ENCODE peak calls at places on chromosomes 5 and 9, in five cellular contexts. One of them, this sample, is unnamed.

GRCh38 chr9:30197954-30198353 is 2186.5 kb upstream of the ACO1 start:
- DNase-seq in foreskin fibroblast: no peak
- DNase-seq in HFF-Myc: no peak
- DNase-seq in A549: peak
- DNase-seq in tibial artery: no peak
- DNase-seq in this sample: no peak

GRCh38 chr5:15796557-15796956 is 296.6 kb downstream of the FBXL7 start:
- DNase-seq in foreskin fibroblast: no peak
- DNase-seq in HFF-Myc: no peak
- DNase-seq in A549: no peak
- DNase-seq in tibial artery: no peak
- DNase-seq in this sample: no peak

GRCh38 chr5:26121343-26121742 is 917.0 kb downstream of the CDH9 start:
- DNase-seq in foreskin fibroblast: no peak
- DNase-seq in HFF-Myc: no peak
- DNase-seq in A549: peak
- DNase-seq in tibial artery: no peak
- DNase-seq in this sample: no peak

GRCh38 chr9:37004424-37004935 is 29.6 kb downstream of the PAX5 start:
- DNase-seq in foreskin fibroblast: no peak
- DNase-seq in HFF-Myc: no peak
- DNase-seq in A549: no peak
- DNase-seq in tibial artery: no peak
- DNase-seq in this sample: no peak

GRCh38 chr5:2582507-2582906 is 169.0 kb downstream of the IRX2 start:
- DNase-seq in foreskin fibroblast: no peak
- DNase-seq in HFF-Myc: no peak
- DNase-seq in A549: no peak
- DNase-seq in tibial artery: no peak
- DNase-seq in this sample: no peak

GRCh38 chr9:126053913-126054312 is 272.7 kb upstream of the MVB12B start:
- DNase-seq in foreskin fibroblast: no peak
- DNase-seq in HFF-Myc: no peak
- DNase-seq in A549: no peak
- DNase-seq in tibial artery: no peak
- DNase-seq in this sample: no peak

GRCh38 chr9:73199886-73200285 is 48.2 kb downstream of the ANXA1 start:
- DNase-seq in foreskin fibroblast: peak
- DNase-seq in HFF-Myc: no peak
- DNase-seq in A549: peak
- DNase-seq in tibial artery: no peak
- DNase-seq in this sample: peak

GRCh38 chr5:76271836-76272235 is 131.2 kb upstream of the IQGAP2 start:
- DNase-seq in foreskin fibroblast: no peak
- DNase-seq in HFF-Myc: no peak
- DNase-seq in A549: no peak
- DNase-seq in tibial artery: no peak
- DNase-seq in this sample: no peak

GRCh38 chr9:5263568-5264218 is 32.5 kb downstream of the INSL4 start:
- DNase-seq in foreskin fibroblast: peak
- DNase-seq in HFF-Myc: no peak
- DNase-seq in A549: peak
- DNase-seq in tibial artery: no peak
- DNase-seq in this sample: peak

GRCh38 chr5:83044941-83045340 is 32.3 kb downstream of the TMEM167A start:
- DNase-seq in foreskin fibroblast: no peak
- DNase-seq in HFF-Myc: no peak
- DNase-seq in A549: no peak
- DNase-seq in tibial artery: no peak
- DNase-seq in this sample: no peak

GRCh38 chr5:115543931-115544370 is 624 bp downstream of the FEM1C start:
- DNase-seq in foreskin fibroblast: no peak
- DNase-seq in HFF-Myc: no peak
- DNase-seq in A549: peak
- DNase-seq in tibial artery: peak
- DNase-seq in this sample: peak

GRCh38 chr5:115543365-115543700 is 1.2 kb downstream of the FEM1C start:
- DNase-seq in foreskin fibroblast: no peak
- DNase-seq in HFF-Myc: no peak
- DNase-seq in A549: no peak
- DNase-seq in tibial artery: no peak
- DNase-seq in this sample: peak

GRCh38 chr5:115542076-115542475 is 2.5 kb downstream of the FEM1C start:
- DNase-seq in foreskin fibroblast: no peak
- DNase-seq in HFF-Myc: no peak
- DNase-seq in A549: no peak
- DNase-seq in tibial artery: no peak
- DNase-seq in this sample: peak

GRCh38 chr5:115542651-115543364 is 1.8 kb downstream of the FEM1C start:
- DNase-seq in foreskin fibroblast: no peak
- DNase-seq in HFF-Myc: no peak
- DNase-seq in A549: no peak
- DNase-seq in tibial artery: no peak
- DNase-seq in this sample: peak

DNA sequence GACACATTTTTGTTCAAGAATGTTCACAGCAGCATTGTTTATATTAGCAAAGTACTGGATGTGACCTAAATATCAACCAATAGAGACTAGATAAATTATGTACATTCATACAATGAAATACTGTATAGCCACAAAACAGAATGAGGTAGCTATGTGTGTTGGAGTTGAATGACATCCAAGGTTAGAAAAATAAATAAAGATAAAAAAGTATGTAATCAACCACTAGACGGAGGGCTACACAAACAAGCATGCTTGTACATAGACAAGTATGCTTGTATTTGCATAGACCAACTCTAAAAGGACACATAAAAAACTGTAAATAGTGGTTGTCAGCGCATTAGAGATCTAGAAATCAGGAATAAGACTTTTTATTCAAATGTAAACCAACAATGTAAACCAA is 3.0 kb downstream of the FEM1C start:
- DNase-seq in foreskin fibroblast: no peak
- DNase-seq in HFF-Myc: no peak
- DNase-seq in A549: no peak
- DNase-seq in tibial artery: no peak
- DNase-seq in this sample: peak
- TF ChIP-seq CTCF in foreskin fibroblast: no peak
- TF ChIP-seq CTCF in HFF-Myc: no peak
- TF ChIP-seq CTCF in A549: no peak
- TF ChIP-seq CTCF in tibial artery: no peak
- TF ChIP-seq CTCF in this sample: no peak

DNA sequence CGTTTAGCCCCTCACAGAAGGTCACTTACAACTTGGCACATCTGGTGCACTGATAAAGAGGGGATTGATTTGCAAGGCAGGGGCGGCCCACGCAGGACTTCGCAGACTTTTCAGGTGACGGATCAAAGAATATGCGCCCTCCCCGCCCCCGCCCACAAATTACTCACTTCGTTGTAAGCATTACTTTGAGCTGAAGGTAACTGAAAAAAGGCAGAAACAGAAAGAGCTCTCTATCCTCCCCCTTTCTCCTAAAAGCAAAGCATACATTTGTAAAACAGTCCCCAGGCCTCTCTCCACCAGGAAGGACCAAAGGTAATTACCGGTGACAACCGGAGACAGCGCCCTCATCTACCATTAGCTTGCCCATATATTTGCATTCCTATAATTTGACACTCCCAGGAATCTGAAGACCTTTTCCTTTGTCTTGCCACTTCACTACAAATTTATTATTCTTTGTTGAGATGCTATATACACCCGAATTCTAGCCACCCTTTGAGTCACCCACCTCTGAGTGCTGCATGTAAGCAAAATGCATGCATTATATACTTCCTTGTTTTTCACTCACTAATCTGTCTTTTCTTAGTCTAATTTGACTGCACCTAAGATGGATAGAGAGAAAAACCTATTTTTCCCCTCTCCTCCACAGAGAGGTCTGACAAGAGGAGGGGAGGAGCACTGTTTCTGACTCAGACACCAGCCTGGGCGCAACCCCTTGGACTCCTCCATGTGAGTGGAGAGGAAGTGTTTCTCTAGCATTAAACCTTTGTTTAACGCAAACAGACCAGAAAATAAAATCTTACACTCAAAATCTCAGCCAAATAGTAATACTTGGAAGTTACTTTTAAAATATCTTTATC is 74.7 kb upstream of the SPIN1 start:
- DNase-seq in foreskin fibroblast: no peak
- DNase-seq in HFF-Myc: no peak
- DNase-seq in A549: no peak
- DNase-seq in tibial artery: no peak
- DNase-seq in this sample: no peak
- H3K4me3 ChIP-seq in foreskin fibroblast: no peak
- H3K4me3 ChIP-seq in HFF-Myc: no peak
- H3K4me3 ChIP-seq in A549: no peak
- H3K4me3 ChIP-seq in tibial artery: no peak
- H3K4me3 ChIP-seq in this sample: no peak

GRCh38 chr5:108730617-108731340 is 16.9 kb upstream of the FER start:
- DNase-seq in foreskin fibroblast: peak
- DNase-seq in HFF-Myc: no peak
- DNase-seq in A549: no peak
- DNase-seq in tibial artery: peak
- DNase-seq in this sample: no peak
- TF ChIP-seq CTCF in foreskin fibroblast: no peak
- TF ChIP-seq CTCF in HFF-Myc: no peak
- TF ChIP-seq CTCF in A549: no peak
- TF ChIP-seq CTCF in tibial artery: no peak
- TF ChIP-seq CTCF in this sample: no peak

GRCh38 chr9:23665051-23665450 is 161.0 kb downstream of the ELAVL2 start:
- DNase-seq in foreskin fibroblast: no peak
- DNase-seq in HFF-Myc: no peak
- DNase-seq in A549: no peak
- DNase-seq in tibial artery: no peak
- DNase-seq in this sample: no peak

GRCh38 chr9:23663946-23664345 is 162.1 kb downstream of the ELAVL2 start:
- DNase-seq in foreskin fibroblast: no peak
- DNase-seq in HFF-Myc: no peak
- DNase-seq in A549: no peak
- DNase-seq in tibial artery: no peak
- DNase-seq in this sample: no peak

GRCh38 chr9:23663125-23663524 is 162.9 kb downstream of the ELAVL2 start:
- DNase-seq in foreskin fibroblast: no peak
- DNase-seq in HFF-Myc: no peak
- DNase-seq in A549: no peak
- DNase-seq in tibial artery: no peak
- DNase-seq in this sample: no peak

GRCh38 chr9:23662320-23662719 is 163.7 kb downstream of the ELAVL2 start:
- DNase-seq in foreskin fibroblast: no peak
- DNase-seq in HFF-Myc: no peak
- DNase-seq in A549: no peak
- DNase-seq in tibial artery: no peak
- DNase-seq in this sample: no peak

GRCh38 chr9:23663536-23663935 is 162.5 kb downstream of the ELAVL2 start:
- DNase-seq in foreskin fibroblast: no peak
- DNase-seq in HFF-Myc: no peak
- DNase-seq in A549: no peak
- DNase-seq in tibial artery: no peak
- DNase-seq in this sample: no peak
- H3K4me3 ChIP-seq in foreskin fibroblast: no peak
- H3K4me3 ChIP-seq in HFF-Myc: no peak
- H3K4me3 ChIP-seq in A549: no peak
- H3K4me3 ChIP-seq in tibial artery: no peak
- H3K4me3 ChIP-seq in this sample: no peak

DNA sequence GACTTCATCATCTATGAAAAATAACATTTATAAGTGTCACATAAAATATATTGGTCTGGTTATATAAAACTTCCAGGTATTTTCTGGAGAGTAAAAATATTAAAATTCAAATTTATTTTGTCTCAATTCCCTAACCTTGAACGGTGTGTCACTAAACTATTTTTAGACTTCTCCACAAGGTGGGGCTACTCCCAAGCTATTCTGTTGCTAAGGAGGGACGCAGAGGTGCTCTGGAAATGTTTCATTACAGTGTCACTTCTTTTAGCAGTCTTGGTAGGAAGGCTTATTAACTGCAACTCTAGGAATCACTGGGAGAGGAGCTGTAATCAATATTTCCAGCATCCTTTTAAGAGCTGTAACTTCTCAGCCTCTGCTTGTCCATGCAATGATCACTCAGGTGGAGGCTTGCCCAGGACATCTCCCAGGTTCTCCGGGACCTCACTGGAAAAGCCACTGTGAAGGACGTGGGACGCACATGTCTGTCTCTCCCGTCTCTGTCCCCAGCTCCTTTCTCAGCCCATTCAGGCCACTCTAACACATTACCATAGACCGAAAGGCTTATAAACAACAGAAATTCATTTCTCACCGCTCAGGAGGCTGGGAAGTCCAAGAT is 32.5 kb upstream of the DNAH5 start:
- DNase-seq in foreskin fibroblast: peak
- DNase-seq in HFF-Myc: peak
- DNase-seq in A549: peak
- DNase-seq in tibial artery: no peak
- DNase-seq in this sample: peak
- TF ChIP-seq CTCF in foreskin fibroblast: peak
- TF ChIP-seq CTCF in HFF-Myc: peak
- TF ChIP-seq CTCF in A549: peak
- TF ChIP-seq CTCF in tibial artery: no peak
- TF ChIP-seq CTCF in this sample: peak

GRCh38 chr5:140038373-140038957 is 4.6 kb downstream of the NRG2 start:
- DNase-seq in foreskin fibroblast: peak
- DNase-seq in HFF-Myc: no peak
- DNase-seq in A549: no peak
- DNase-seq in tibial artery: no peak
- DNase-seq in this sample: peak
- H3K4me3 ChIP-seq in foreskin fibroblast: peak
- H3K4me3 ChIP-seq in HFF-Myc: peak
- H3K4me3 ChIP-seq in A549: no peak
- H3K4me3 ChIP-seq in tibial artery: peak
- H3K4me3 ChIP-seq in this sample: peak

GRCh38 chr9:120478208-120478607 is 101.8 kb downstream of the CDK5RAP2 start:
- DNase-seq in foreskin fibroblast: peak
- DNase-seq in HFF-Myc: no peak
- DNase-seq in A549: peak
- DNase-seq in tibial artery: no peak
- DNase-seq in this sample: peak

GRCh38 chr9:120473626-120474025 is 106.3 kb downstream of the CDK5RAP2 start:
- DNase-seq in foreskin fibroblast: no peak
- DNase-seq in HFF-Myc: no peak
- DNase-seq in A549: no peak
- DNase-seq in tibial artery: no peak
- DNase-seq in this sample: no peak

GRCh38 chr9:120474579-120475243 is 105.3 kb downstream of the CDK5RAP2 start:
- DNase-seq in foreskin fibroblast: peak
- DNase-seq in HFF-Myc: no peak
- DNase-seq in A549: no peak
- DNase-seq in tibial artery: no peak
- DNase-seq in this sample: peak

GRCh38 chr9:120477534-120478001 is 102.4 kb downstream of the CDK5RAP2 start:
- DNase-seq in foreskin fibroblast: peak
- DNase-seq in HFF-Myc: peak
- DNase-seq in A549: peak
- DNase-seq in tibial artery: peak
- DNase-seq in this sample: peak

GRCh38 chr9:120475341-120475740 is 104.6 kb downstream of the CDK5RAP2 start:
- DNase-seq in foreskin fibroblast: peak
- DNase-seq in HFF-Myc: no peak
- DNase-seq in A549: no peak
- DNase-seq in tibial artery: no peak
- DNase-seq in this sample: peak
- TF ChIP-seq CTCF in foreskin fibroblast: no peak
- TF ChIP-seq CTCF in HFF-Myc: no peak
- TF ChIP-seq CTCF in A549: no peak
- TF ChIP-seq CTCF in tibial artery: no peak
- TF ChIP-seq CTCF in this sample: no peak